ENCODE peak calls at places on chromosomes 7 and 10, in six cellular contexts. One of them, this sample, is unnamed.

GRCh38 chr10:102152545-102152890 is 329 bp downstream of the NOLC1 start:
- DNase-seq in mesenchymal stem cell: no peak
- DNase-seq in IMR-90: peak; percentile 14
- DNase-seq in mesendoderm: no peak
- DNase-seq in H1: no peak
- DNase-seq in trophoblast cell: peak; percentile 20
- DNase-seq in this sample: no peak

GRCh38 chr10:76926006-76926405 is 711.6 kb downstream of the KCNMA1 start:
- DNase-seq in mesenchymal stem cell: no peak
- DNase-seq in IMR-90: no peak
- DNase-seq in mesendoderm: no peak
- DNase-seq in H1: no peak
- DNase-seq in trophoblast cell: no peak
- DNase-seq in this sample: no peak

GRCh38 chr7:134669845-134670373 is 23.3 kb downstream of the BPGM start:
- DNase-seq in mesenchymal stem cell: peak; percentile 97
- DNase-seq in IMR-90: peak; percentile 96
- DNase-seq in mesendoderm: no peak
- DNase-seq in H1: no peak
- DNase-seq in trophoblast cell: peak; percentile 32
- DNase-seq in this sample: no peak

GRCh38 chr7:137399827-137400823 is 56.6 kb upstream of the PTN start:
- DNase-seq in mesenchymal stem cell: peak; percentile 59
- DNase-seq in IMR-90: peak; percentile 74
- DNase-seq in mesendoderm: peak; percentile 80
- DNase-seq in H1: no peak
- DNase-seq in trophoblast cell: peak; percentile 57
- DNase-seq in this sample: no peak

GRCh38 chr10:11165591-11166543 is 148.2 kb downstream of the CELF2 start:
- DNase-seq in mesenchymal stem cell: peak; percentile 15
- DNase-seq in IMR-90: no peak
- DNase-seq in mesendoderm: peak; percentile 83
- DNase-seq in H1: no peak
- DNase-seq in trophoblast cell: no peak
- DNase-seq in this sample: peak; percentile 51

GRCh38 chr10:77205135-77205534 is 432.5 kb downstream of the KCNMA1 start:
- DNase-seq in mesenchymal stem cell: no peak
- DNase-seq in IMR-90: no peak
- DNase-seq in mesendoderm: no peak
- DNase-seq in H1: no peak
- DNase-seq in trophoblast cell: no peak
- DNase-seq in this sample: no peak

GRCh38 chr10:123496996-123497660 is 169.0 kb upstream of the GPR26 start:
- DNase-seq in mesenchymal stem cell: no peak
- DNase-seq in IMR-90: no peak
- DNase-seq in mesendoderm: peak; percentile 71
- DNase-seq in H1: no peak
- DNase-seq in trophoblast cell: no peak
- DNase-seq in this sample: no peak

GRCh38 chr10:129063877-129064276 is 403.2 kb upstream of the MGMT start:
- DNase-seq in mesenchymal stem cell: no peak
- DNase-seq in IMR-90: no peak
- DNase-seq in mesendoderm: no peak
- DNase-seq in H1: no peak
- DNase-seq in trophoblast cell: no peak
- DNase-seq in this sample: no peak

GRCh38 chr10:110207805-110208613 is 604 bp downstream of the MXI1 start:
- DNase-seq in mesenchymal stem cell: peak; percentile 62
- DNase-seq in IMR-90: peak; percentile 17
- DNase-seq in mesendoderm: peak; percentile 78
- DNase-seq in H1: no peak
- DNase-seq in trophoblast cell: peak; percentile 52
- DNase-seq in this sample: peak; percentile 48

GRCh38 chr10:68296833-68297232 is 35.0 kb upstream of the HNRNPH3 start:
- DNase-seq in mesenchymal stem cell: no peak
- DNase-seq in IMR-90: no peak
- DNase-seq in mesendoderm: no peak
- DNase-seq in H1: no peak
- DNase-seq in trophoblast cell: no peak
- DNase-seq in this sample: no peak

GRCh38 chr10:23157691-23158369 is 34.3 kb upstream of the PTF1A start:
- DNase-seq in mesenchymal stem cell: peak; percentile 63
- DNase-seq in IMR-90: peak; percentile 39
- DNase-seq in mesendoderm: peak; percentile 73
- DNase-seq in H1: no peak
- DNase-seq in trophoblast cell: peak; percentile 46
- DNase-seq in this sample: no peak

GRCh38 chr7:136868496-136869005 is at the start of gene CHRM2:
- DNase-seq in mesenchymal stem cell: peak; percentile 83
- DNase-seq in IMR-90: peak; percentile 90
- DNase-seq in mesendoderm: peak; percentile 41
- DNase-seq in H1: no peak
- DNase-seq in trophoblast cell: no peak
- DNase-seq in this sample: peak; percentile 35

GRCh38 chr10:58781873-58782488 is 269.3 kb downstream of the BICC1 start:
- DNase-seq in mesenchymal stem cell: peak; percentile 57
- DNase-seq in IMR-90: peak; percentile 49
- DNase-seq in mesendoderm: peak; percentile 55
- DNase-seq in H1: no peak
- DNase-seq in trophoblast cell: peak; percentile 87
- DNase-seq in this sample: peak; percentile 51

GRCh38 chr10:110737886-110738634 is 93.9 kb downstream of the RBM20 start:
- DNase-seq in mesenchymal stem cell: peak; percentile 63
- DNase-seq in IMR-90: peak; percentile 64
- DNase-seq in mesendoderm: no peak
- DNase-seq in H1: no peak
- DNase-seq in trophoblast cell: no peak
- DNase-seq in this sample: no peak

GRCh38 chr10:117514971-117515370 is 27.6 kb upstream of the EMX2 start:
- DNase-seq in mesenchymal stem cell: no peak
- DNase-seq in IMR-90: no peak
- DNase-seq in mesendoderm: no peak
- DNase-seq in H1: no peak
- DNase-seq in trophoblast cell: no peak
- DNase-seq in this sample: no peak

GRCh38 chr10:13302821-13303555 is 3.1 kb upstream of the PHYH start:
- DNase-seq in mesenchymal stem cell: no peak
- DNase-seq in IMR-90: no peak
- DNase-seq in mesendoderm: no peak
- DNase-seq in H1: no peak
- DNase-seq in trophoblast cell: peak; percentile 68
- DNase-seq in this sample: no peak

GRCh38 chr10:101758858-101759257 is 17.1 kb downstream of the FGF8 start:
- DNase-seq in mesenchymal stem cell: no peak
- DNase-seq in IMR-90: no peak
- DNase-seq in mesendoderm: no peak
- DNase-seq in H1: no peak
- DNase-seq in trophoblast cell: no peak
- DNase-seq in this sample: no peak

GRCh38 chr10:30121401-30121800 is 62.0 kb upstream of the JCAD start:
- DNase-seq in mesenchymal stem cell: no peak
- DNase-seq in IMR-90: no peak
- DNase-seq in mesendoderm: no peak
- DNase-seq in H1: no peak
- DNase-seq in trophoblast cell: no peak
- DNase-seq in this sample: no peak

GRCh38 chr7:111043533-111043932 is 47.4 kb upstream of the LRRN3 start:
- DNase-seq in mesenchymal stem cell: no peak
- DNase-seq in IMR-90: no peak
- DNase-seq in mesendoderm: no peak
- DNase-seq in H1: no peak
- DNase-seq in trophoblast cell: no peak
- DNase-seq in this sample: no peak

GRCh38 chr10:51090190-51090589 is 15.9 kb downstream of the PRKG1 start:
- DNase-seq in mesenchymal stem cell: no peak
- DNase-seq in IMR-90: peak; percentile 56
- DNase-seq in mesendoderm: no peak
- DNase-seq in H1: no peak
- DNase-seq in trophoblast cell: no peak
- DNase-seq in this sample: no peak

GRCh38 chr7:1144269-1144771 is 15.7 kb downstream of the ZFAND2A start:
- DNase-seq in mesenchymal stem cell: no peak
- DNase-seq in IMR-90: no peak
- DNase-seq in mesendoderm: no peak
- DNase-seq in H1: no peak
- DNase-seq in trophoblast cell: no peak
- DNase-seq in this sample: no peak

GRCh38 chr10:66180651-66181318 is 745.1 kb upstream of the LRRTM3 start:
- DNase-seq in mesenchymal stem cell: peak; percentile 59
- DNase-seq in IMR-90: peak; percentile 52
- DNase-seq in mesendoderm: peak; percentile 77
- DNase-seq in H1: no peak
- DNase-seq in trophoblast cell: peak; percentile 83
- DNase-seq in this sample: peak; percentile 59

GRCh38 chr7:114070246-114070645 is 151.4 kb upstream of the PPP1R3A start:
- DNase-seq in mesenchymal stem cell: no peak
- DNase-seq in IMR-90: no peak
- DNase-seq in mesendoderm: no peak
- DNase-seq in H1: no peak
- DNase-seq in trophoblast cell: peak; percentile 42
- DNase-seq in this sample: no peak

GRCh38 chr7:128311-129080 is 63.9 kb upstream of the FAM20C start:
- DNase-seq in mesenchymal stem cell: no peak
- DNase-seq in IMR-90: no peak
- DNase-seq in mesendoderm: no peak
- DNase-seq in H1: no peak
- DNase-seq in trophoblast cell: no peak
- DNase-seq in this sample: no peak

DNA sequence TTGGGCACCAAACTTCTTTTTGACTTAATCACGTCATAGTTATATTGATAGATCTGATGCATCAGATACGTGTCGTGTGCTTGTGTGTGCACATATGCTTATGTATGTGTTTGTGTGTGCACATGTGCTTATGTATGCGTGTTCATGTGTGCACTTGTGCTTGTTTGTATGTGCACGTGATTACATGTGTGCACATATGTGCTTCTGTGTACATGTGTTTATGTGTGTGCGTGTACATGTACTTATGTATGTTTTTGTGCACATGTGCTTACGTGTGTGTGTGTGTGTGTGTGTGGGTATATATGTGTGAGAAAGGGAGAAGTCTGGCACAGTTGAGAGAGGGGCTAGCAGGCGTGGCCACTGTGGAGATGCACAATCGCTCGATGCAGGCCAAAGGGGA is 173.4 kb downstream of the WDR37 start:
- DNase-seq in mesenchymal stem cell: no peak
- DNase-seq in IMR-90: no peak
- DNase-seq in mesendoderm: no peak
- DNase-seq in H1: no peak
- DNase-seq in trophoblast cell: no peak
- DNase-seq in this sample: no peak
- H3K23ac ChIP-seq in mesenchymal stem cell: no peak overlapping the region
- H3K23ac ChIP-seq in IMR-90: no peak overlapping the region
- H3K23ac ChIP-seq in mesendoderm: no peak overlapping the region
- H3K23ac ChIP-seq in H1: no peak overlapping the region
- H3K23ac ChIP-seq in trophoblast cell: peak overlapping the region; percentile 54
- H3K23ac ChIP-seq in this sample: no peak overlapping the region

GRCh38 chr10:124686707-124687376 is 57.3 kb downstream of the FAM53B start:
- DNase-seq in mesenchymal stem cell: no peak
- DNase-seq in IMR-90: no peak
- DNase-seq in mesendoderm: no peak
- DNase-seq in H1: no peak
- DNase-seq in trophoblast cell: no peak
- DNase-seq in this sample: no peak
- H3K36me3 ChIP-seq in mesenchymal stem cell: peaks cover 32% of the 10 kb centered on the region
- H3K36me3 ChIP-seq in IMR-90: peaks cover 6% of the 10 kb centered on the region
- H3K36me3 ChIP-seq in mesendoderm: peaks cover 3% of the 10 kb centered on the region
- H3K36me3 ChIP-seq in H1: no peaks in the 10 kb centered on the region
- H3K36me3 ChIP-seq in trophoblast cell: peaks cover 18% of the 10 kb centered on the region
- H3K36me3 ChIP-seq in this sample: peaks cover 13% of the 10 kb centered on the region

DNA sequence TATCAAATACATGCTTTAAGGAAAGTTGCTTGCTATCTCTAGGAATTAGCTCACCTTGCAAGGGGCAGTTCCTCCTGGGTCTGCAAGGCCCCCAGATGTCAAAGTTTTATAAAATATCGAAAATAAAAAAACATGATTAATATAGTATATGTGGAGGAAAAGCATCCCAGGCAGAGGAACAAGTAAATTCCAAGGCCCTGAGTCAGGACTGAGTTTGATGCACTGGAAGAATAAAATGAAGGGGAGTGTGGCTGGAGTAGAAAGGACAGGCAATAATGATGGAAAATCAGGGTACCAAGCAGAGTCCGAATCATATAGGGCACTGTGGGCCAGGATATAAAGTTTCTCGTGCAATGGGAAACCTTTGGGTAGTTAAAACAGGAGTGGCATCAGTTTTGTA is 112.4 kb upstream of the EEPD1 start:
- DNase-seq in mesenchymal stem cell: no peak
- DNase-seq in IMR-90: peak; percentile 62
- DNase-seq in mesendoderm: no peak
- DNase-seq in H1: no peak
- DNase-seq in trophoblast cell: peak; percentile 17
- DNase-seq in this sample: no peak
- H3K4me1 ChIP-seq in mesenchymal stem cell: no peaks in the 10 kb centered on the region
- H3K4me1 ChIP-seq in IMR-90: peaks cover 11% of the 10 kb centered on the region
- H3K4me1 ChIP-seq in mesendoderm: peaks cover 6% of the 10 kb centered on the region
- H3K4me1 ChIP-seq in H1: peaks cover 3% of the 10 kb centered on the region
- H3K4me1 ChIP-seq in trophoblast cell: peaks cover 6% of the 10 kb centered on the region
- H3K4me1 ChIP-seq in this sample: no peaks in the 10 kb centered on the region

GRCh38 chr7:27960415-27960814 is 220.2 kb downstream of the JAZF1 start:
- DNase-seq in mesenchymal stem cell: no peak
- DNase-seq in IMR-90: no peak
- DNase-seq in mesendoderm: no peak
- DNase-seq in H1: no peak
- DNase-seq in trophoblast cell: no peak
- DNase-seq in this sample: no peak

GRCh38 chr7:27961255-27961654 is 219.3 kb downstream of the JAZF1 start:
- DNase-seq in mesenchymal stem cell: peak; percentile 20
- DNase-seq in IMR-90: peak; percentile 47
- DNase-seq in mesendoderm: no peak
- DNase-seq in H1: no peak
- DNase-seq in trophoblast cell: peak; percentile 7
- DNase-seq in this sample: no peak

GRCh38 chr7:27955596-27955995 is 215.6 kb downstream of the TAX1BP1 start:
- DNase-seq in mesenchymal stem cell: no peak
- DNase-seq in IMR-90: no peak
- DNase-seq in mesendoderm: no peak
- DNase-seq in H1: no peak
- DNase-seq in trophoblast cell: no peak
- DNase-seq in this sample: no peak

GRCh38 chr7:27962250-27962649 is 218.3 kb downstream of the JAZF1 start:
- DNase-seq in mesenchymal stem cell: peak; percentile 22
- DNase-seq in IMR-90: peak; percentile 55
- DNase-seq in mesendoderm: no peak
- DNase-seq in H1: no peak
- DNase-seq in trophoblast cell: no peak
- DNase-seq in this sample: no peak

DNA sequence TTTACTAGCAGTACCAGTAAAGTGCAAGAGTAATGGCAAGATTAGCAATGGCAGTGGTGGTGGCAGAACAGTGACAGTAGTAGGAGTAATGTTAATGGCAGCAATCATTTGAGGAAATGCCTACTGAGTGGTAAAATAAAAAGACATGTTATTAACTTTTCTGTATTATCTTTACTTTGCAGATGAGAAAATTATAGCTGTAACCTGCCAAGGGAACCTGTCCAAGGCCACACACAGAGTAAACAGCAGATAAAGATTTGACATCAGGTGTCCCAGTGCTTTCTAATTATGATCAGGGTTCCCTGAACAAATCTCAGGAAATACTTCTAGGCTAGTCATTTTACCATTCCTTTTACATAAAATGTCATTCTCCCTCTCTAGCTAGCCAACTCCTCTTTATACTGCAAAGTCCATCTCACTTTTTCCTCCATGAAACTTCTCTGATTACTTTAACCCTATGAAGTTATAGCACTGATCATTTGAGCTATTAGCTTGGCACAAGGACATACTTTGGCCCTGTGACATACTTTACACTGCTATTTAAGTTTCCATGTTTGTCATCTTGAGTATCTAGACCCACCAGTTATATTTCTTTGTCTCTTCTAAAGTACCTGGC is 219.1 kb downstream of the TAX1BP1 start:
- DNase-seq in mesenchymal stem cell: no peak
- DNase-seq in IMR-90: no peak
- DNase-seq in mesendoderm: no peak
- DNase-seq in H1: no peak
- DNase-seq in trophoblast cell: no peak
- DNase-seq in this sample: no peak
- H3K23ac ChIP-seq in mesenchymal stem cell: no peak overlapping the region
- H3K23ac ChIP-seq in IMR-90: no peak overlapping the region
- H3K23ac ChIP-seq in mesendoderm: no peak overlapping the region
- H3K23ac ChIP-seq in H1: no peak overlapping the region
- H3K23ac ChIP-seq in trophoblast cell: no peak overlapping the region
- H3K23ac ChIP-seq in this sample: no peak overlapping the region